ENCODE peak calls at places on chromosomes 13 and 19, in four cellular contexts. One of them, this sample, is unnamed.

GRCh38 chr13:44368062-44368591 is 5.5 kb upstream of the SERP2 start:
- DNase-seq in ovary: no peak
- DNase-seq in GM10248: no peak
- DNase-seq in Calu3: no peak
- DNase-seq in this sample: no peak

GRCh38 chr19:47226426-47227346 is 4.3 kb downstream of the BBC3 start:
- DNase-seq in ovary: peak; percentile 75
- DNase-seq in GM10248: peak; percentile 74
- DNase-seq in Calu3: peak; percentile 72
- DNase-seq in this sample: peak; percentile 85

GRCh38 chr19:15294591-15294990 is 37.7 kb downstream of the BRD4 start:
- DNase-seq in ovary: peak; percentile 32
- DNase-seq in GM10248: no peak
- DNase-seq in Calu3: no peak
- DNase-seq in this sample: no peak

GRCh38 chr19:31249217-31249616 is 100.0 kb downstream of the TSHZ3 start:
- DNase-seq in ovary: no peak
- DNase-seq in GM10248: no peak
- DNase-seq in Calu3: no peak
- DNase-seq in this sample: no peak

GRCh38 chr19:33219261-33219812 is 6.3 kb downstream of the SLC7A10 start:
- DNase-seq in ovary: no peak
- DNase-seq in GM10248: no peak
- DNase-seq in Calu3: peak; percentile 83
- DNase-seq in this sample: peak; percentile 27

GRCh38 chr19:46021531-46022041 is 1.3 kb downstream of the PGLYRP1 start:
- DNase-seq in ovary: no peak
- DNase-seq in GM10248: no peak
- DNase-seq in Calu3: no peak
- DNase-seq in this sample: no peak

GRCh38 chr19:6117534-6117933 is 7.2 kb upstream of the RFX2 start:
- DNase-seq in ovary: no peak
- DNase-seq in GM10248: no peak
- DNase-seq in Calu3: no peak
- DNase-seq in this sample: no peak

GRCh38 chr13:98460519-98460918 is 116.4 kb downstream of the STK24 start:
- DNase-seq in ovary: no peak
- DNase-seq in GM10248: no peak
- DNase-seq in Calu3: no peak
- DNase-seq in this sample: no peak

GRCh38 chr13:91133941-91134772 is 213.3 kb upstream of the MIR17HG start:
- DNase-seq in ovary: no peak
- DNase-seq in GM10248: peak; percentile 24
- DNase-seq in Calu3: peak; percentile 37
- DNase-seq in this sample: peak; percentile 43

GRCh38 chr13:44439615-44440014 is 66.0 kb downstream of the SERP2 start:
- DNase-seq in ovary: no peak
- DNase-seq in GM10248: no peak
- DNase-seq in Calu3: no peak
- DNase-seq in this sample: no peak

GRCh38 chr13:48086272-48086671 is 8.6 kb downstream of the MED4 start:
- DNase-seq in ovary: no peak
- DNase-seq in GM10248: no peak
- DNase-seq in Calu3: no peak
- DNase-seq in this sample: no peak

GRCh38 chr13:75876371-75877050 is 240.4 kb downstream of the LMO7 start:
- DNase-seq in ovary: peak; percentile 68
- DNase-seq in GM10248: peak; percentile 42
- DNase-seq in Calu3: peak; percentile 17
- DNase-seq in this sample: peak; percentile 73

GRCh38 chr13:100941377-100941776 is 266.8 kb upstream of the TMTC4 start:
- DNase-seq in ovary: no peak
- DNase-seq in GM10248: no peak
- DNase-seq in Calu3: no peak
- DNase-seq in this sample: no peak

GRCh38 chr13:112974125-112974524 is 5.1 kb downstream of the MCF2L start:
- DNase-seq in ovary: no peak
- DNase-seq in GM10248: no peak
- DNase-seq in Calu3: no peak
- DNase-seq in this sample: no peak

GRCh38 chr19:42487025-42487797 is 41.1 kb downstream of the CEACAM1 start:
- DNase-seq in ovary: no peak
- DNase-seq in GM10248: no peak
- DNase-seq in Calu3: no peak
- DNase-seq in this sample: peak; percentile 63

GRCh38 chr19:29675650-29676186 is 10.5 kb downstream of the PLEKHF1 start:
- DNase-seq in ovary: no peak
- DNase-seq in GM10248: no peak
- DNase-seq in Calu3: no peak
- DNase-seq in this sample: peak; percentile 26

GRCh38 chr19:10286803-10287737 is at the start of gene ICAM4:
- DNase-seq in ovary: peak; percentile 62
- DNase-seq in GM10248: peak; percentile 59
- DNase-seq in Calu3: no peak
- DNase-seq in this sample: peak; percentile 71

GRCh38 chr19:5090780-5091575 is 122.1 kb downstream of the KDM4B start:
- DNase-seq in ovary: peak; percentile 50
- DNase-seq in GM10248: no peak
- DNase-seq in Calu3: no peak
- DNase-seq in this sample: no peak

GRCh38 chr19:10006335-10006708 is 4.0 kb downstream of the COL5A3 start:
- DNase-seq in ovary: peak; percentile 70
- DNase-seq in GM10248: no peak
- DNase-seq in Calu3: no peak
- DNase-seq in this sample: peak; percentile 54

GRCh38 chr13:70668293-70668692 is 560.0 kb upstream of the KLHL1 start:
- DNase-seq in ovary: no peak
- DNase-seq in GM10248: no peak
- DNase-seq in Calu3: peak; percentile 14
- DNase-seq in this sample: no peak

GRCh38 chr13:52846567-52847321 is 1.7 kb downstream of the PCDH8 start:
- DNase-seq in ovary: no peak
- DNase-seq in GM10248: no peak
- DNase-seq in Calu3: no peak
- DNase-seq in this sample: peak; percentile 46

GRCh38 chr13:27037571-27037970 is 134.0 kb downstream of the USP12 start:
- DNase-seq in ovary: no peak
- DNase-seq in GM10248: no peak
- DNase-seq in Calu3: no peak
- DNase-seq in this sample: no peak

GRCh38 chr19:2616741-2617392 is 85.6 kb downstream of the GNG7 start:
- DNase-seq in ovary: no peak
- DNase-seq in GM10248: no peak
- DNase-seq in Calu3: no peak
- DNase-seq in this sample: peak; percentile 71

GRCh38 chr13:37753776-37754175 is 115.8 kb downstream of the TRPC4 start:
- DNase-seq in ovary: no peak
- DNase-seq in GM10248: no peak
- DNase-seq in Calu3: peak; percentile 37
- DNase-seq in this sample: no peak

GRCh38 chr13:46728777-46729176 is 68.2 kb downstream of the ESD start:
- DNase-seq in ovary: no peak
- DNase-seq in GM10248: peak; percentile 24
- DNase-seq in Calu3: no peak
- DNase-seq in this sample: peak; percentile 66

GRCh38 chr13:114227528-114227927 is 7.2 kb upstream of the CDC16 start:
- DNase-seq in ovary: no peak
- DNase-seq in GM10248: no peak
- DNase-seq in Calu3: no peak
- DNase-seq in this sample: no peak

GRCh38 chr19:2923510-2923909 is 21.3 kb downstream of the ZNF77 start:
- DNase-seq in ovary: no peak
- DNase-seq in GM10248: no peak
- DNase-seq in Calu3: no peak
- DNase-seq in this sample: no peak

GRCh38 chr19:16441661-16442071 is 30.1 kb downstream of the EPS15L1 start:
- DNase-seq in ovary: no peak
- DNase-seq in GM10248: no peak
- DNase-seq in Calu3: peak; percentile 19
- DNase-seq in this sample: peak; percentile 50

GRCh38 chr13:100506154-100506553 is 82.4 kb downstream of the GGACT start:
- DNase-seq in ovary: no peak
- DNase-seq in GM10248: peak; percentile 70
- DNase-seq in Calu3: no peak
- DNase-seq in this sample: peak; percentile 70

GRCh38 chr13:32256243-32256642 is 58.9 kb downstream of the ZAR1L start:
- DNase-seq in ovary: no peak
- DNase-seq in GM10248: no peak
- DNase-seq in Calu3: no peak
- DNase-seq in this sample: no peak

GRCh38 chr19:12665646-12666304 is 767 bp downstream of the MAN2B1 start:
- DNase-seq in ovary: no peak
- DNase-seq in GM10248: no peak
- DNase-seq in Calu3: no peak
- DNase-seq in this sample: peak; percentile 60

GRCh38 chr19:34712606-34713261 is 21.3 kb upstream of the ZNF181 start:
- DNase-seq in ovary: peak; percentile 42
- DNase-seq in GM10248: peak; percentile 50
- DNase-seq in Calu3: peak; percentile 68
- DNase-seq in this sample: peak; percentile 69

GRCh38 chr19:14073232-14073924 is 792 bp downstream of the MISP3 start:
- DNase-seq in ovary: peak; percentile 72
- DNase-seq in GM10248: peak; percentile 83
- DNase-seq in Calu3: peak; percentile 78
- DNase-seq in this sample: peak; percentile 81
- TF ChIP-seq CTCF in ovary: peak; percentile 84
- TF ChIP-seq CTCF in GM10248: peak; percentile 90
- TF ChIP-seq CTCF in Calu3: peak; percentile 35
- TF ChIP-seq CTCF in this sample: peak; percentile 61

GRCh38 chr19:38673030-38673429 is 25.6 kb downstream of the ACTN4 start:
- DNase-seq in ovary: no peak
- DNase-seq in GM10248: no peak
- DNase-seq in Calu3: no peak
- DNase-seq in this sample: no peak

GRCh38 chr19:38676878-38677646 is 29.6 kb downstream of the ACTN4 start:
- DNase-seq in ovary: no peak
- DNase-seq in GM10248: no peak
- DNase-seq in Calu3: no peak
- DNase-seq in this sample: no peak

GRCh38 chr19:38674388-38675133 is 27.1 kb downstream of the ACTN4 start:
- DNase-seq in ovary: no peak
- DNase-seq in GM10248: no peak
- DNase-seq in Calu3: no peak
- DNase-seq in this sample: no peak

GRCh38 chr19:38676023-38676877 is 28.8 kb downstream of the ACTN4 start:
- DNase-seq in ovary: no peak
- DNase-seq in GM10248: no peak
- DNase-seq in Calu3: no peak
- DNase-seq in this sample: no peak

DNA sequence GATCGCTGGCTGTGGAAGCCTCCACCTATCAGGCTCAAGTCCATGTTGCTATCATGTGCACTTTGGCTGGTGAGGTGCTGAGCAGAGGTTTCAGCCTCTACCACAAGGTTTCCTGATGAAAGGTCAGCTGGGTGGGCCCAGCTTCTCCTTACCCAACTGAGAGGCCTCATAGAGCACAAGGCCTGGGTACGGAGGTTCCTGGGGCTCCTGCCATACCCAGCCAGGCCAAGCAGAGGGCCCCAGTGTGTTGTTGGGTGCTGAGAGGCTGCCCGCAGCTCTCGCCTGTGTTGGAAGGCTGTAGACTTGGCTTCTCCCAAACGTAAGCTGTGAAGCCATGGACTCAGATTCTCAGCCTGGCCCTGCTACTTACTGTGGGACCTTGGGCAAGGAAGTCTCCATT is 28.2 kb downstream of the ACTN4 start:
- DNase-seq in ovary: no peak
- DNase-seq in GM10248: no peak
- DNase-seq in Calu3: no peak
- DNase-seq in this sample: peak; percentile 69
- TF ChIP-seq CTCF in ovary: no peak
- TF ChIP-seq CTCF in GM10248: no peak
- TF ChIP-seq CTCF in Calu3: no peak
- TF ChIP-seq CTCF in this sample: no peak

GRCh38 chr13:39282400-39282972 is 244.2 kb downstream of the NHLRC3 start:
- DNase-seq in ovary: no peak
- DNase-seq in GM10248: peak; percentile 38
- DNase-seq in Calu3: no peak
- DNase-seq in this sample: no peak

GRCh38 chr13:39279077-39279476 is 240.8 kb downstream of the NHLRC3 start:
- DNase-seq in ovary: no peak
- DNase-seq in GM10248: no peak
- DNase-seq in Calu3: no peak
- DNase-seq in this sample: no peak

GRCh38 chr13:39281539-39282150 is 243.4 kb downstream of the NHLRC3 start:
- DNase-seq in ovary: no peak
- DNase-seq in GM10248: no peak
- DNase-seq in Calu3: no peak
- DNase-seq in this sample: no peak

GRCh38 chr13:39283062-39283461 is 244.8 kb downstream of the NHLRC3 start:
- DNase-seq in ovary: no peak
- DNase-seq in GM10248: no peak
- DNase-seq in Calu3: no peak
- DNase-seq in this sample: no peak

DNA sequence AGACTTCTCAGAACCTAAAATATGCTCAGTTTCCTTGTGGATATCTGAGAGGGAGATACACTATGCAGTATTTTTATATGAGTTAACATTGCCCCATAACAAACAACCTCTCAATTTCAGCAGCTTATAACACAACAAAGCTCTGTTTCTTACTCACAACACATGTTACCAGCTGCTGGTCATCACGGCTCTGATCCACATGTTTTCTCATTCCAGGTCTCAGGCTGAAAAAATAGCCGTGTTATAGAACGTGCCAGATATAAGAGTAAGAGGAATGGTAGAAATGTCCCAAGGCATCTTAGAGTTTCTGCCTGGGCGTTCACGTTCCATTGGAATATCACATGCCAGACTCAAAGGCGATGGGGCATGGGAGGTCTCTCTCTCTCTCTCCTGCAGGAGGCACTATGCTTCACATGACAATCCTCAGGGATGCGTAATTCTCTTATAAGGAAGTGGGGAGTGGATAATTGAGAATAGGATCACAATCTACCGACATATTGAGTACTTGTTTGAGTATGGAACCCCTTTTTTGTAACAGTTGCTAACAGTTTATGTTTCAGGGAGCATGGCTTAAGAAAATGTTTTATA is 246.6 kb downstream of the NHLRC3 start:
- DNase-seq in ovary: no peak
- DNase-seq in GM10248: no peak
- DNase-seq in Calu3: no peak
- DNase-seq in this sample: no peak
- TF ChIP-seq CTCF in ovary: no peak
- TF ChIP-seq CTCF in GM10248: no peak
- TF ChIP-seq CTCF in Calu3: no peak
- TF ChIP-seq CTCF in this sample: no peak

GRCh38 chr13:110683203-110683883 is 22.6 kb downstream of the CARS2 start:
- DNase-seq in ovary: no peak
- DNase-seq in GM10248: no peak
- DNase-seq in Calu3: no peak
- DNase-seq in this sample: no peak
- TF ChIP-seq CTCF in ovary: no peak
- TF ChIP-seq CTCF in GM10248: no peak
- TF ChIP-seq CTCF in Calu3: no peak
- TF ChIP-seq CTCF in this sample: peak; percentile 13

This sample was measured in activated CD8-positive, alpha-beta T cell treated with anti-CD3 and anti-CD28 coated beads for 36 hours.